ENCODE peak calls at places on chromosomes 11 and 22, in four cellular contexts. J, V, M and P are unnamed samples.

GRCh38 chr11:111762981-111763643 is 3.1 kb downstream of the PPP2R1B start:
- DNase-seq in J (no peak), V (no peak), M (no peak), P (no peak)

GRCh38 chr11:91396243-91397133 is 828.1 kb upstream of the FAT3 start:
- DNase-seq in J (no peak), M (no peak), V (no peak), P (peak)

GRCh38 chr11:42770444-42771065 is 541.2 kb upstream of the API5 start:
- DNase-seq in J (no peak), M (no peak), V (no peak), P (no peak)

GRCh38 chr11:1556278-1557167 is 15.5 kb downstream of the DUSP8 start:
- DNase-seq in J (no peak), V (no peak), M (peak), P (no peak)

GRCh38 chr22:29167032-29167911 is 38.4 kb upstream of the EMID1 start:
- DNase-seq in V (peak), J (no peak), M (peak), P (no peak)

GRCh38 chr11:132734217-132734616 is 798.1 kb downstream of the OPCML start:
- DNase-seq in J (no peak), M (no peak), V (no peak), P (no peak)

GRCh38 chr11:68215087-68215445 is 2.0 kb upstream of the KMT5B start:
- DNase-seq in J (no peak), V (no peak), M (peak), P (no peak)

GRCh38 chr11:66090288-66090687 is 20.2 kb downstream of the PACS1 start:
- DNase-seq in M (no peak), J (no peak), V (no peak), P (no peak)

GRCh38 chr11:105181100-105181499 is 41.5 kb upstream of the CARD18 start:
- DNase-seq in J (no peak), M (no peak), V (no peak), P (no peak)

GRCh38 chr11:75342966-75343870 is 8.2 kb downstream of the ARRB1 start:
- DNase-seq in V (no peak), J (no peak), M (peak), P (peak)

GRCh38 chr11:103806130-103806900 is 230.1 kb upstream of the DDI1 start:
- DNase-seq in M (no peak), J (peak), V (no peak), P (no peak)

GRCh38 chr22:20296598-20296997 is 23.3 kb downstream of the DGCR6L start:
- DNase-seq in J (no peak), M (no peak), V (no peak), P (no peak)

GRCh38 chr11:14907411-14908213 is 15.6 kb upstream of the CYP2R1 start:
- DNase-seq in M (peak), V (peak), J (no peak), P (peak)

GRCh38 chr11:131579932-131580387 is 209.5 kb downstream of the NTM start:
- DNase-seq in V (no peak), J (peak), M (no peak), P (peak)

GRCh38 chr11:120121914-120122473 is 15.9 kb downstream of the TRIM29 start:
- DNase-seq in J (no peak), V (no peak), M (no peak), P (peak)

GRCh38 chr11:64649304-64649703 is 58.3 kb downstream of the SLC22A12 start:
- DNase-seq in J (no peak), V (no peak), M (no peak), P (peak)

GRCh38 chr11:64866173-64866491 is 12.3 kb downstream of the EHD1 start:
- DNase-seq in M (no peak), J (no peak), V (no peak), P (no peak)

GRCh38 chr22:30253205-30253852 is 6.8 kb upstream of the LIF start:
- DNase-seq in V (no peak), M (peak), J (no peak), P (no peak)

GRCh38 chr11:11425806-11426205 is 72.8 kb upstream of the CSNK2A3 start:
- DNase-seq in V (no peak), M (no peak), J (no peak), P (no peak)

GRCh38 chr22:26956346-26956745 is 299.0 kb downstream of the MIAT start:
- DNase-seq in M (no peak), J (no peak), V (no peak), P (no peak)

GRCh38 chr11:28833670-28834069 is 725.5 kb downstream of the METTL15 start:
- DNase-seq in V (no peak), J (no peak), M (no peak), P (no peak)

GRCh38 chr22:43796567-43796966 is 15.5 kb downstream of the EFCAB6 start:
- DNase-seq in M (no peak), V (no peak), J (peak), P (peak)

GRCh38 chr11:8789864-8790263 is 107.3 kb downstream of the RPL27A start:
- DNase-seq in J (no peak), M (no peak), V (no peak), P (no peak)

GRCh38 chr11:1508491-1508891 is 21.9 kb upstream of the MOB2 start:
- DNase-seq in M (no peak), V (no peak), J (no peak), P (no peak)

GRCh38 chr11:115075340-115075739 is 397.0 kb downstream of the NXPE2 start:
- DNase-seq in J (no peak), M (no peak), V (no peak), P (no peak)

GRCh38 chr11:32968541-32968940 is 47.1 kb upstream of the DEPDC7 start:
- DNase-seq in M (no peak), J (no peak), V (no peak), P (no peak)

GRCh38 chr11:31106963-31107576 is 262.5 kb downstream of the DCDC1 start:
- DNase-seq in V (no peak), J (no peak), M (peak), P (peak)

GRCh38 chr22:23691748-23692423 is 1.1 kb downstream of the RGL4 start:
- DNase-seq in M (no peak), J (no peak), V (no peak), P (no peak)

GRCh38 chr11:34653851-34654490 is 33.1 kb downstream of the EHF start:
- DNase-seq in V (no peak), J (peak), M (no peak), P (peak)
- TF ChIP-seq CTCF in V (no peak), J (peak), M (no peak), P (no peak)

DNA sequence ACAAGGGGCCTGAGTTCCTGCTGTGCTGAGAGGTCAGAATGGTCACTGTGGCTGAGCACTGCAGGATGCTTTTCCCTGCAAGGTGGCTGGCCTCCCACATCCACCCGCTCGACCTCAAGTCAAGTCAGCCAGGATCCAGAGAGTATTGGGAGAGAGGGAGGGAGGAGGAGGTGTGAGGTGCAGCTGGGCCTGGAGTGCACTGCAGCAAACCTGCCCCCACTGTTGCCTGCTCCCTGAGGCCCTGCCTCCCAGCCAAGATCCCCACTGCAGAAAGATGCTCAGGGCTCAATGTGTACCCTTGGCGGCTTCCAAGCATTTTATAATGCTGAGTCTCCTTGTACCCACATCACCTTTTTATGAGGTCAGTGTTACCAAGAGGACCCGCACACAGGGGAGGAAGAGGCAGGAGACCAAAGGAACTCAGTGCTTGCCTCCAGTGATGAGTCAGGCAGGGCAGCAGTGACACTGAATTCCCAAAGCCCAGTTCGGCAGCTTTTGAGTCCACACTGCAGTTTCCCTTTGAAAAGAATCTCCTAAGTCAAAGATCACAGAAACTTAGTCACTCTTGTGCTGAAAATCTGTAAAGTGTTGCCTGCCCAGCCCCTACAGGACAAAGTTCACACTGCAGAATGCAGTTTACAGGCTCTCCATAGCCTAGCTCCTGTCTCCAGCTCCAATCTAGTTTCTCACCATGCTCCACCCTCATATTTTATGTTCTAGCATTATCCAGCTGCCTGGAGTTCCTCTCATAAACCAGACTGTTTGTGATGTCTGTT is 3.1 kb downstream of the ENDOD1 start:
- DNase-seq in M (peak), V (no peak), J (no peak), P (peak)
- TF ChIP-seq CTCF in M (peak), V (peak), J (peak), P (peak)

GRCh38 chr11:45804806-45805304 is at the start of gene SLC35C1:
- DNase-seq in J (peak), V (peak), M (peak), P (peak)
- TF ChIP-seq CTCF in J (peak), V (no peak), M (peak), P (no peak)

DNA sequence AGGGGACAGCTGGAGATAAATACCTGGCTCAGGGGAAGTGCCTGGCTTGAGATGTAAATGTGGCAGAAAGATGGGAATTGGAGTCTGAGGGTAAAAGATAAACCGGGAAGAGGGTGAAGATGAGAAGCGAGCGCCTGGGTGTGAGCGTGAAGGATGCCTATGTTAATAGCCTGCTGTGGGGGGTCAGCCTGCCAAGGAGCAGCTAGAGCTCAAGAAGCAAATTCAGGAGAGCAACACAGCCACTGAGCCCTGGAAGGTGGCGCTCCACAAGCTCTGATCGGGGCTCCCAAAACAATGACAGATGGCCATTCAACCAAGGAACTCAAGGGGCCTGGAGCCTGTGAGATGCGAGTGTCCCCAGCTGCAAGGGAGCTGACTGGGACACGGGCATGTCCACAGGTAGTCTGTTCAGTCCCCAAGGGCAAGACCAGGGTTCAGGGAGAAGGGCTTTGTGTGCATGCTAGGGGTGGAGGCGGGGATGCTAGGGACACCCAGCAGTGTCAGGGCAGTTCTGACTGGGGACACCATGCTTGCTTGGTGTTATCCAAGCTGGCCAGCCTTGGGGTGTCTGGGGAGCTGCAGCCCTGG is 2.8 kb downstream of the GSC2 start:
- DNase-seq in M (no peak), V (peak), J (no peak), P (no peak)
- TF ChIP-seq CTCF in M (no peak), V (no peak), J (no peak), P (no peak)

GRCh38 chr11:72599325-72600117 is 74.7 kb downstream of the PDE2A start:
- DNase-seq in V (no peak), J (no peak), M (no peak), P (no peak)
- TF ChIP-seq CTCF in V (no peak), J (no peak), M (no peak), P (peak)

GRCh38 chr11:35121326-35121865 is 17.6 kb upstream of the CD44 start:
- DNase-seq in M (no peak), J (no peak), V (no peak), P (no peak)
- TF ChIP-seq CTCF in M (no peak), J (no peak), V (no peak), P (no peak)

DNA sequence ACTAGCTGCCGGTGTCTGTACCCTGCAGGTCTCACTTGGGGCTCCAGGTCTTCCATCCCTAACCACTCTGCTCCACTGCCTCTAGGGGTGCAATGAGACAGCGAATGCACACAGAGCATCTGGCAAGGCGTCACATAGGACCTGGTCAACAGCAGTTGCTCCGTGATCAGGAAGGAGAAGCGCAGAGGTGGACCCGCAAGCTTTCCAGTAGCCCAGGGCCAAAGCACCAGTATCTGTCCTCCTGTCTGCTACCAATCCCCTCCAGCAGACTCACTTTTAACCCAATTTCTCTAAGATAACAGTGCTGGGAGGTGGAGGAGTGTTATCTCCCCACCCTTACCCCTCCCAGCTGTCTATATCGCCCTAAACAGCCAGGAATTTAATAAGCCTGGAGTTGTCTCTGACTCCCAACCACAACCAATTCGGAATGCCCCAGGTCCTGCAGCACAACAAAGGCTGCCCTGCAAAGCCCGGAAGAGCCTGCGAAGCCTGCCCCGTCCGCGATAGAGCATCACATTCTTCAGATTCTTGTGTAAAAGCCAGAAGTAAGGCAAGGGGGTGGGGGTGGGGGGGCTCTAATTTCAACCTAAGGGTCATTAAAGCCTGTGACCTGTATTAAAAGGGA is 19.3 kb downstream of the MYH9 start:
- DNase-seq in V (no peak), M (no peak), J (no peak), P (peak)
- TF ChIP-seq CTCF in V (no peak), M (no peak), J (no peak), P (no peak)